ENCODE peak calls at places on chromosomes 4 and X, in seven cellular contexts. One of them, this sample, is unnamed.

GRCh38 chr4:73763877-73764276 is 23.5 kb downstream of the CXCL8 start:
- DNase-seq in H1: no peak
- DNase-seq in stomach: no peak
- DNase-seq in HCT116: no peak
- DNase-seq in GM12878: no peak
- DNase-seq in endothelial cell of umbilical vein: no peak
- DNase-seq in spleen: no peak
- DNase-seq in this sample: no peak

GRCh38 chrX:21131346-21131745 is 242.9 kb upstream of the CNKSR2 start:
- DNase-seq in stomach: no peak
- DNase-seq in HCT116: no peak
- DNase-seq in GM12878: no peak
- DNase-seq in H1: no peak
- DNase-seq in endothelial cell of umbilical vein: no peak
- DNase-seq in spleen: no peak
- DNase-seq in this sample: no peak

GRCh38 chr4:30413915-30414314 is 306.3 kb upstream of the PCDH7 start:
- DNase-seq in H1: no peak
- DNase-seq in HCT116: no peak
- DNase-seq in endothelial cell of umbilical vein: no peak
- DNase-seq in GM12878: no peak
- DNase-seq in stomach: no peak
- DNase-seq in spleen: no peak
- DNase-seq in this sample: no peak

GRCh38 chr4:108396900-108397299 is 223.5 kb upstream of the RPL34 start:
- DNase-seq in stomach: no peak
- DNase-seq in endothelial cell of umbilical vein: no peak
- DNase-seq in HCT116: no peak
- DNase-seq in spleen: no peak
- DNase-seq in H1: no peak
- DNase-seq in GM12878: no peak
- DNase-seq in this sample: no peak

GRCh38 chrX:150736478-150736877 is 43.3 kb downstream of the MTMR1 start:
- DNase-seq in H1: no peak
- DNase-seq in stomach: no peak
- DNase-seq in HCT116: no peak
- DNase-seq in GM12878: no peak
- DNase-seq in spleen: no peak
- DNase-seq in endothelial cell of umbilical vein: no peak
- DNase-seq in this sample: no peak

GRCh38 chr4:92047209-92047877 is 256.4 kb upstream of the GRID2 start:
- DNase-seq in spleen: no peak
- DNase-seq in stomach: no peak
- DNase-seq in endothelial cell of umbilical vein: no peak
- DNase-seq in H1: no peak
- DNase-seq in HCT116: no peak
- DNase-seq in GM12878: no peak
- DNase-seq in this sample: no peak

GRCh38 chr4:78622253-78622979 is 70.8 kb downstream of the ANXA3 start:
- DNase-seq in H1: no peak
- DNase-seq in GM12878: no peak
- DNase-seq in spleen: no peak
- DNase-seq in endothelial cell of umbilical vein: peak
- DNase-seq in stomach: no peak
- DNase-seq in HCT116: no peak
- DNase-seq in this sample: no peak

GRCh38 chr4:149063007-149063406 is 620.8 kb upstream of the NR3C2 start:
- DNase-seq in H1: no peak
- DNase-seq in GM12878: no peak
- DNase-seq in endothelial cell of umbilical vein: no peak
- DNase-seq in spleen: no peak
- DNase-seq in stomach: no peak
- DNase-seq in HCT116: no peak
- DNase-seq in this sample: no peak

GRCh38 chrX:80556148-80556547 is 135.9 kb downstream of the TENT5D start:
- DNase-seq in GM12878: no peak
- DNase-seq in HCT116: no peak
- DNase-seq in spleen: no peak
- DNase-seq in stomach: no peak
- DNase-seq in endothelial cell of umbilical vein: no peak
- DNase-seq in H1: no peak
- DNase-seq in this sample: no peak

GRCh38 chr4:125280892-125281403 is 33.8 kb upstream of the FAT4 start:
- DNase-seq in spleen: peak
- DNase-seq in HCT116: no peak
- DNase-seq in stomach: no peak
- DNase-seq in endothelial cell of umbilical vein: no peak
- DNase-seq in GM12878: no peak
- DNase-seq in H1: no peak
- DNase-seq in this sample: no peak

GRCh38 chr4:95761441-95761840 is 78.5 kb upstream of the PDHA2 start:
- DNase-seq in spleen: no peak
- DNase-seq in stomach: no peak
- DNase-seq in H1: no peak
- DNase-seq in HCT116: peak
- DNase-seq in GM12878: no peak
- DNase-seq in endothelial cell of umbilical vein: peak
- DNase-seq in this sample: no peak

GRCh38 chr4:11259837-11260236 is 168.9 kb downstream of the HS3ST1 start:
- DNase-seq in spleen: no peak
- DNase-seq in stomach: no peak
- DNase-seq in H1: no peak
- DNase-seq in GM12878: no peak
- DNase-seq in HCT116: no peak
- DNase-seq in endothelial cell of umbilical vein: no peak
- DNase-seq in this sample: no peak

GRCh38 chrX:103656623-103657022 is 27.8 kb downstream of the TCEAL1 start:
- DNase-seq in stomach: no peak
- DNase-seq in H1: no peak
- DNase-seq in endothelial cell of umbilical vein: peak
- DNase-seq in HCT116: peak
- DNase-seq in GM12878: no peak
- DNase-seq in spleen: no peak
- DNase-seq in this sample: no peak

GRCh38 chr4:75679876-75680575 is 6.8 kb upstream of the G3BP2 start:
- DNase-seq in endothelial cell of umbilical vein: no peak
- DNase-seq in H1: no peak
- DNase-seq in stomach: no peak
- DNase-seq in spleen: no peak
- DNase-seq in HCT116: no peak
- DNase-seq in GM12878: no peak
- DNase-seq in this sample: no peak

GRCh38 chrX:28312259-28312658 is 275.0 kb upstream of the IL1RAPL1 start:
- DNase-seq in GM12878: no peak
- DNase-seq in endothelial cell of umbilical vein: no peak
- DNase-seq in spleen: no peak
- DNase-seq in H1: no peak
- DNase-seq in stomach: no peak
- DNase-seq in HCT116: no peak
- DNase-seq in this sample: no peak

GRCh38 chr4:84977409-84977808 is 10.9 kb upstream of the WDFY3 start:
- DNase-seq in H1: no peak
- DNase-seq in stomach: no peak
- DNase-seq in endothelial cell of umbilical vein: no peak
- DNase-seq in HCT116: no peak
- DNase-seq in GM12878: no peak
- DNase-seq in spleen: no peak
- DNase-seq in this sample: no peak

GRCh38 chr4:140372607-140373327 is 679 bp upstream of the SCOC start:
- DNase-seq in stomach: no peak
- DNase-seq in HCT116: peak
- DNase-seq in H1: no peak
- DNase-seq in endothelial cell of umbilical vein: no peak
- DNase-seq in GM12878: peak
- DNase-seq in spleen: no peak
- DNase-seq in this sample: no peak
- TF ChIP-seq CTCF in stomach: no peak
- TF ChIP-seq CTCF in HCT116: no peak
- TF ChIP-seq CTCF in H1: no peak
- TF ChIP-seq CTCF in endothelial cell of umbilical vein: no peak
- TF ChIP-seq CTCF in GM12878: peak
- TF ChIP-seq CTCF in spleen: peak
- TF ChIP-seq CTCF in this sample: peak

DNA sequence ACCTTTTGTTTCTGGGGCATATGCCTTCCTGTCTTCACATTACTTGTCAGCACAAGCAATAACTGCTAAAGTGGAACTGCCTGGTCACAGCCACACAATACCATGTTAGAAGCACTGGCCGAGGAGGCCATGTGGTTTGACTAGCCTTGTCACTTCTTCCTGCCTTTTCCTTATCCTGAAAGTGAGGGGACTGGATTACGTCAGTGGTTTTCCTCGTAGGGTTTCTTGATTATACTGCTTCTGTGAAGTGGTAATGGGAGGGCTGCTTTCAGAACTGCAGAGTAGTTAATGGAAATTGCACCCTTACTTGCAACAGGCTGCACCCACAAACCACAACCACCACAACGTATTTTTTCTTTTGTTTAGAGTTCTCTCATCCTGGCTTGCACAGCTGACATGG is 26.6 kb downstream of the ZRSR2 start:
- DNase-seq in HCT116: no peak
- DNase-seq in stomach: no peak
- DNase-seq in endothelial cell of umbilical vein: no peak
- DNase-seq in GM12878: peak
- DNase-seq in H1: no peak
- DNase-seq in spleen: no peak
- DNase-seq in this sample: no peak
- TF ChIP-seq POLR2AphosphoS5 in HCT116: no peak
- TF ChIP-seq POLR2AphosphoS5 in stomach: no peak
- TF ChIP-seq POLR2AphosphoS5 in endothelial cell of umbilical vein: no peak
- TF ChIP-seq POLR2AphosphoS5 in GM12878: no peak
- TF ChIP-seq POLR2AphosphoS5 in H1: no peak
- TF ChIP-seq POLR2AphosphoS5 in spleen: no peak
- TF ChIP-seq POLR2AphosphoS5 in this sample: no peak

GRCh38 chrX:63746278-63746677 is 38.7 kb downstream of the ARHGEF9 start:
- DNase-seq in endothelial cell of umbilical vein: no peak
- DNase-seq in GM12878: no peak
- DNase-seq in stomach: no peak
- DNase-seq in H1: no peak
- DNase-seq in spleen: no peak
- DNase-seq in HCT116: no peak
- DNase-seq in this sample: no peak

GRCh38 chrX:63744850-63745249 is 40.2 kb downstream of the ARHGEF9 start:
- DNase-seq in stomach: no peak
- DNase-seq in HCT116: no peak
- DNase-seq in GM12878: no peak
- DNase-seq in H1: no peak
- DNase-seq in spleen: no peak
- DNase-seq in endothelial cell of umbilical vein: no peak
- DNase-seq in this sample: no peak

GRCh38 chrX:63743596-63743995 is 41.4 kb downstream of the ARHGEF9 start:
- DNase-seq in spleen: no peak
- DNase-seq in GM12878: no peak
- DNase-seq in HCT116: no peak
- DNase-seq in H1: no peak
- DNase-seq in stomach: no peak
- DNase-seq in endothelial cell of umbilical vein: no peak
- DNase-seq in this sample: no peak

GRCh38 chrX:63747331-63747730 is 37.7 kb downstream of the ARHGEF9 start:
- DNase-seq in GM12878: no peak
- DNase-seq in H1: no peak
- DNase-seq in spleen: no peak
- DNase-seq in stomach: no peak
- DNase-seq in HCT116: no peak
- DNase-seq in endothelial cell of umbilical vein: peak
- DNase-seq in this sample: no peak

DNA sequence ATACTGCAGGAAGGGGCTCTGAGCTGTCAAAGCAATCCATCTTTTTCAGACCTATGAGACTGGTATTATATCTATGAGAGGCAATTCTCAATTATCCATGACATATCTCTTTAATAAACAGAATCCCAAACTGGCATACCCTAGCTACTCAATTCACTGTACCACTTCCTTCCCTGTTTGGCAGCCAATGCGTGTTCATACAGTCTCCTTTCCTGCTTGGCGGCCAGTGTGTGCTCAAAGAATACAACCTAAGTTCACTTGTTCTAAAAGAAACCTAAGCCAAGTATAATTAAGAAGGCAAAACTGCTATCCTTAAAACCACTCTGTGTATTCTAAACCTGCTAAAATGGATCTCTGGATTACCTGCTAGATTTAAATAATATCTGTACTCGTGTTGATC is 38.3 kb downstream of the ARHGEF9 start:
- DNase-seq in stomach: no peak
- DNase-seq in H1: no peak
- DNase-seq in spleen: no peak
- DNase-seq in HCT116: no peak
- DNase-seq in endothelial cell of umbilical vein: peak
- DNase-seq in GM12878: no peak
- DNase-seq in this sample: no peak
- TF ChIP-seq POLR2A in stomach: no peak
- TF ChIP-seq POLR2A in H1: no peak
- TF ChIP-seq POLR2A in spleen: no peak
- TF ChIP-seq POLR2A in HCT116: no peak
- TF ChIP-seq POLR2A in endothelial cell of umbilical vein: no peak
- TF ChIP-seq POLR2A in GM12878: no peak
- TF ChIP-seq POLR2A in this sample: no peak

GRCh38 chr4:186013404-186014186 is 55.4 kb upstream of the TLR3 start:
- DNase-seq in endothelial cell of umbilical vein: no peak
- DNase-seq in spleen: no peak
- DNase-seq in stomach: no peak
- DNase-seq in GM12878: no peak
- DNase-seq in HCT116: no peak
- DNase-seq in H1: no peak
- DNase-seq in this sample: no peak

GRCh38 chr4:186016796-186017195 is 52.2 kb upstream of the TLR3 start:
- DNase-seq in HCT116: no peak
- DNase-seq in stomach: no peak
- DNase-seq in endothelial cell of umbilical vein: no peak
- DNase-seq in GM12878: no peak
- DNase-seq in spleen: no peak
- DNase-seq in H1: no peak
- DNase-seq in this sample: no peak

GRCh38 chr4:186018261-186018660 is 50.7 kb upstream of the TLR3 start:
- DNase-seq in stomach: no peak
- DNase-seq in spleen: no peak
- DNase-seq in H1: no peak
- DNase-seq in endothelial cell of umbilical vein: no peak
- DNase-seq in GM12878: no peak
- DNase-seq in HCT116: no peak
- DNase-seq in this sample: no peak

GRCh38 chr4:186017801-186018200 is 51.2 kb upstream of the TLR3 start:
- DNase-seq in spleen: no peak
- DNase-seq in GM12878: no peak
- DNase-seq in H1: no peak
- DNase-seq in endothelial cell of umbilical vein: no peak
- DNase-seq in HCT116: no peak
- DNase-seq in stomach: no peak
- DNase-seq in this sample: no peak

DNA sequence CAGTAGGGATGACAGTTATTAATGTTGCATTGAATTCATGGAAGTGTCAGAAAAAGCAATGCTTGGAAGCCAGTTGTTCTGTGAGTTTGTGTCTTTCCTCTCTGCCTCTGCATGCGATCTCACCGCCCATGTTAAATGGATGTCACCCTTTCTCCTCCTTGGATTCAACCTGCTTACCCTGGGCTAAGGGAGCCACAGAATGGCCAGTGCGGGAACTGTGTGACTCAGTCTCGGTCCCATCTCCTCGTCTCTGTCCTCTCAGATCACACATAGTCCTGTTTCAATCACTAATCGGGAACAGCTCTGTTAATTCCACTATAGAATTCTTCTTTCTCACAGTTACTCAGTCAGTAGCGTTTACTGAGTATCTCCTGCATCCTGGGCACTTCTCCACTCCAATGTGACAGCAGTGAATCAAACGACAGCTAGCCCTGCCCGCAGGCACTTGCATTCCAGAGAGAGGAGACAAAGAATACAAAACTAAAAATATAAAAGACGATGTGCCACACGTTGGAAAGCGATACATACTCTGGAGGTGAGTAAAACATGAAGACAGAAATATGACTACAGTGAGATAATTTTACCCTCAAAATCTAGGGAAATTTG is 53.6 kb upstream of the TLR3 start:
- DNase-seq in GM12878: no peak
- DNase-seq in stomach: no peak
- DNase-seq in HCT116: no peak
- DNase-seq in endothelial cell of umbilical vein: no peak
- DNase-seq in H1: no peak
- DNase-seq in spleen: no peak
- DNase-seq in this sample: no peak
- TF ChIP-seq CTCF in GM12878: no peak
- TF ChIP-seq CTCF in stomach: no peak
- TF ChIP-seq CTCF in HCT116: no peak
- TF ChIP-seq CTCF in endothelial cell of umbilical vein: no peak
- TF ChIP-seq CTCF in H1: peak
- TF ChIP-seq CTCF in spleen: no peak
- TF ChIP-seq CTCF in this sample: no peak

This sample was measured in breast epithelium.